ENCODE peak calls at places on chromosome 2, in six cellular contexts. Z is lower lobe of right lung, I is MM.1S, W is endothelial cell, S is spleen, J is GM12865. E is an unnamed sample.
A peak's percentile ranks its signal among the peaks of the same experiment; 100 is the strongest.

GRCh38 chr2:40658917-40659316 is 207.0 kb upstream of the SLC8A1 start:
- DNase-seq in Z (no peak), I (no peak), W (peak; percentile 55), S (no peak), J (no peak), E (peak; percentile 4)

GRCh38 chr2:236715077-236715476 is 145.5 kb downstream of the ACKR3 start:
- DNase-seq in Z (no peak), I (no peak), W (no peak), S (peak; percentile 62), J (no peak), E (no peak)

GRCh38 chr2:138185827-138186226 is 221.6 kb downstream of the HNMT start:
- DNase-seq in Z (no peak), I (no peak), W (no peak), S (no peak), J (no peak), E (no peak)

GRCh38 chr2:128797937-128798336 is 479.3 kb upstream of the HS6ST1 start:
- DNase-seq in Z (no peak), I (peak; percentile 82), W (no peak), S (no peak), J (peak; percentile 88), E (no peak)

GRCh38 chr2:100416397-100416938 is 1.0 kb downstream of the CHST10 start:
- DNase-seq in Z (no peak), I (no peak), W (no peak), S (no peak), J (peak; percentile 5), E (no peak)

GRCh38 chr2:185208261-185208660 is 530.3 kb upstream of the FSIP2 start:
- DNase-seq in Z (no peak), I (no peak), W (peak; percentile 56), S (no peak), J (peak; percentile 27), E (no peak)

GRCh38 chr2:170088776-170089175 is 89.2 kb upstream of the MYO3B start:
- DNase-seq in Z (no peak), I (no peak), W (no peak), S (no peak), J (no peak), E (no peak)

GRCh38 chr2:240856151-240856980 is 12.3 kb upstream of the AGXT start:
- DNase-seq in Z (no peak), I (no peak), W (no peak), S (no peak), J (peak; percentile 41), E (peak; percentile 38)

GRCh38 chr2:241774419-241775222 is 2.0 kb upstream of the GAL3ST2 start:
- DNase-seq in Z (no peak), I (no peak), W (peak; percentile 2), S (peak; percentile 74), J (no peak), E (peak; percentile 30)

GRCh38 chr2:10935953-10936942 is 24.5 kb downstream of the KCNF1 start:
- DNase-seq in Z (no peak), I (peak; percentile 59), W (peak; percentile 40), S (no peak), J (no peak), E (no peak)

GRCh38 chr2:26669099-26669498 is 23.4 kb upstream of the KCNK3 start:
- DNase-seq in Z (no peak), I (no peak), W (no peak), S (no peak), J (no peak), E (no peak)

GRCh38 chr2:71719520-71720282 is 266.3 kb downstream of the DYSF start:
- DNase-seq in Z (no peak), I (no peak), W (no peak), S (no peak), J (no peak), E (no peak)

DNA sequence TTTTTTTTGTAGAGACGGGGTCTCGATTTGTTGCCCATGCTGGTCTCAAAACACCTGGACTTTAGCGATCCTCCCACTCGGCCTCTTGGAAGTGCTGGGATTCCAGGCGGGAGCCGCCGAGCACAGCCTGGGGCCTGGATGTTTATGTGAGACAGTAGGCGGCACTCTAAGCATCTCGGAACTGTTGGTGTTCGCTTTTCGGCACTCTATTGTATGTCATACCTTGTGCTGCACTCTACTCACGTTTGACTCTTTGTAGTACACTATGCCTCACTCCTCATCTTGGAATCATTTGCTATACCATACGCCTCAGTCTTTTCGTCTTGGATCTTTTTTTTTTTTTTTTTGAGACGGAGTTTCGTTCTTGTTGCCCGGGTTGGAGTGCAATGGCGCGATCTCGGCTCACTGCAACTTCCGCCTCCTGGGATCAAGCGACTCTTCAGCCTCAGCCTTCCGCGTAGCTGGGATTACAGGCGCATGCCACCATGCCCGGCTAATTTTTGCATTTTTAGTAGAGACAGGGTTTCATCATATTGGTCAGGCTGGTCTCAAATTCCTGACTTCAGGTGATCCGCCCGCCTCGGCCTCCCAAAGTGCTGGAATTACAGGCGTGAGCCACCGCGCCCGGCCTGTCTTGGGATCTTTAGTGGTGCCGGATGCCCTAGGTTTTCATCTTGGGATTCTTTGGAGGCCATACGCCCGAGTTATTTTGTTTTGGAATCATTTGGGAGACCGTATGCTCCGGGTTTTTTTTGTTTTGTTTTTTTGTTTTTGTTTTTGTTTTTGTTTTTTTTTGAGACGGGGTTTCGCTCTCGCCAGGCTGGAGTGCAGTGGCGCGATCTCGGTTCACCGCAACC is 24.2 kb upstream of the ZDBF2 start:
- DNase-seq in Z (no peak), I (no peak), W (no peak), S (peak; percentile 45), J (peak; percentile 58), E (peak; percentile 55)
- TF ChIP-seq CTCF in Z (no peak), I (no peak), W (no peak), S (no peak), J (peak; percentile 31), E (peak; percentile 33)

GRCh38 chr2:120204022-120204405 is 19.2 kb downstream of the TMEM185B start:
- DNase-seq in Z (no peak), I (no peak), W (no peak), S (no peak), J (no peak), E (no peak)
- TF ChIP-seq CTCF in Z (no peak), I (peak; percentile 36), W (no peak), S (no peak), J (no peak), E (peak; percentile 7)

GRCh38 chr2:175030380-175031271 is 25.4 kb upstream of the CHN1 start:
- DNase-seq in Z (no peak), I (peak; percentile 79), W (peak; percentile 57), S (no peak), J (peak; percentile 44), E (no peak)
- TF ChIP-seq CTCF in Z (no peak), I (peak; percentile 68), W (no peak), S (no peak), J (peak; percentile 39), E (no peak)

DNA sequence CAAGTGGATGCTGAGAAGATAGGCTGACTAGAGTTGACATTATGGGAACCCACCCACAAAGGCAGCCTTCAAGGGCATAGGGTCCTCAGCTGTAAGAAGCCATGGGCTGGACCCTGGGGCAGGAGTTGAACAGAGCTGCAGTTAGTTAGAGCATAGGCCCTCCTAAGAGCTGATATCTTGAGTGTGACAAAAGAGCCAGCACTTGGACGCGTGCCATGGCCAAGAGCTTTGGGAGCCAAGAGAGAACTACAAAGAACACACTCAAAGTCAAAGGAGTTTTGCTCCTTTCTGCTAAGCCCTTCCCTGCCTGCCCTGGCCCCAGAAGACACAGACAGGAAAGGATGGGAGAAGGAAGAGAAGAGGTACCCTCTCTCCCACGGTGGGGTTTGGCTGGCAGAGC is 29.9 kb upstream of the AGAP1 start:
- DNase-seq in Z (peak; percentile 73), I (no peak), W (no peak), S (no peak), J (no peak), E (no peak)
- TF ChIP-seq CTCF in Z (no peak), I (no peak), W (no peak), S (no peak), J (no peak), E (no peak)

GRCh38 chr2:211860224-211860623 is 678.4 kb downstream of the ERBB4 start:
- DNase-seq in Z (no peak), I (no peak), W (no peak), S (no peak), J (no peak), E (no peak)

DNA sequence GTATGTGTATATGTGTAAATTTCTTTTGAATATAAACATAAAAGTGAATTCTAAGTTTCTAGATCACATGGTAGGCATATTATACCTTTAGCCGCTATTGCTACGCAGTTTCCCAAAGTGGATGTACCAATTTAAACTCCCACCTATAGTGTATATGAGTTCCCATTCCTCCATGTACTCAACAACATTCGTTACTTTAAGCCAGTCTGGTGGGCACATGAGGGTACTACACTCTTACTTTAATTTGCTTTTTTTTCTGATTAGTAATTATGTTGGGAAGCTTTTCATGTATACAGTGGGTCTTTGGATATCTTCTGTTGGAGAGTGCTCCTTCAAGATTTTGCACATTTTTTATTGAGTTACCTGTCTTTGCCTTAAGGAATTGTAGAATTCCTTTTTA is 683.8 kb downstream of the ERBB4 start:
- DNase-seq in Z (no peak), I (no peak), W (no peak), S (no peak), J (no peak), E (no peak)
- TF ChIP-seq CTCF in Z (no peak), I (no peak), W (peak; percentile 70), S (no peak), J (no peak), E (no peak)

DNA sequence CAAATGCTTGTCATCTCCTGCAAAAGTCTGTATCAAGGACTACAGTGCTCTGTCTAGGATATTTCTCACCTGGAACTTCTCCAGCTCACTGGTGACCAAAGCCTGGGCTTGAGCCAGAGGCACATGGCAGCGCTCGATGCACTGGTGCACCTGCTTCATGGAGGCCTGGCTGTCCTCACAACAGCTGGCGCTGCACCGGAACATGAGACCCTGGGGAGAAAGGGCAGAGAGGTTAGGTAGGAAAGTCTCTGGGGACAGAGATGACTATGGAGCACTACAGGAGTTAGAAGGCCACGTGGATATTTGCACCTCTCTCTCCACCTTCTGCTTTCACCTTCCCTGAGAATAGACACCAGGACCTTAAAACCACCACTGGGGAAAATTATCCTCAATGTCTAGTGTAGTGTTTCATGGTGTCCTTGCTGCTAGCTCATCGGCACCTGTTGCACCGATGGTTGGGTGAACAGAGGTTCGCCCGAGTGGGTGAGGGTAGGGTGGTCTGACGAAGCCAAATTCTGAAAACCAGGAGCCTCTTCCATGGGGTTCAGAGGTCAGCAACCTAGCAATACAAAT is 1.0 kb downstream of the FAM136A start:
- DNase-seq in Z (no peak), I (no peak), W (no peak), S (no peak), J (peak; percentile 43), E (no peak)
- TF ChIP-seq CTCF in Z (no peak), I (no peak), W (no peak), S (no peak), J (peak; percentile 39), E (no peak)

E was measured in GM13976.